ENCODE peak calls at places on chromosomes 1 and 21, in ten cellular contexts. I is heart left ventricle; R is CD4-positive, alpha-beta memory T cell; P is thyroid gland; X is breast epithelium; K is CD8-positive, alpha-beta memory T cell; O is psoas muscle; F is endothelial cell of umbilical vein; V is CD8-positive, alpha-beta T cell; Q is SJSA1. U is an unnamed sample.

GRCh38 chr1:99772809-99773208 is 6.4 kb upstream of the FRRS1 start:
- DNase-seq in I (no peak), Q (no peak), X (no peak), P (no peak), F (no peak), O (no peak), K (no peak), R (no peak), V (no peak), U (no peak)

GRCh38 chr1:35569956-35570355 is 3.2 kb upstream of the TFAP2E start:
- DNase-seq in V (no peak), I (no peak), O (no peak), Q (no peak), K (no peak), P (no peak), F (no peak), R (no peak), X (no peak), U (peak; percentile 26)

GRCh38 chr1:23100074-23100748 is 68.4 kb downstream of the LUZP1 start:
- DNase-seq in K (peak; percentile 65), V (peak; percentile 54), I (no peak), P (no peak), R (peak; percentile 54), O (no peak), Q (peak; percentile 72), X (no peak), F (peak; percentile 59), U (peak; percentile 72)

GRCh38 chr1:110956586-110956985 is 7.1 kb downstream of the LRIF1 start:
- DNase-seq in V (no peak), Q (no peak), K (no peak), F (no peak), P (no peak), R (no peak), O (no peak), I (no peak), X (no peak), U (no peak)

GRCh38 chr1:182069028-182069466 is 7.5 kb upstream of the ZNF648 start:
- DNase-seq in F (peak; percentile 26), K (no peak), I (peak; percentile 35), X (no peak), P (peak; percentile 65), V (no peak), O (peak; percentile 51), Q (no peak), R (peak; percentile 6), U (peak; percentile 65)

GRCh38 chr21:44737706-44738354 is 26.5 kb upstream of the TSPEAR start:
- DNase-seq in K (no peak), R (no peak), O (no peak), Q (no peak), P (no peak), F (no peak), V (no peak), X (no peak), I (no peak), U (no peak)

GRCh38 chr1:70140343-70140742 is 65.0 kb downstream of the LRRC40 start:
- DNase-seq in K (no peak), V (no peak), X (no peak), O (no peak), P (no peak), Q (no peak), F (no peak), I (peak; percentile 19), R (no peak), U (no peak)

GRCh38 chr1:96782861-96783260 is 61.3 kb downstream of the PTBP2 start:
- DNase-seq in R (no peak), P (no peak), I (no peak), F (no peak), X (no peak), Q (no peak), K (no peak), V (no peak), O (no peak), U (no peak)

GRCh38 chr21:43362306-43362927 is 64.5 kb downstream of the SIK1 start:
- DNase-seq in Q (no peak), F (peak; percentile 64), K (peak; percentile 91), V (peak; percentile 97), X (no peak), I (peak; percentile 90), P (peak; percentile 27), R (peak; percentile 84), O (peak; percentile 80), U (peak; percentile 56)

GRCh38 chr1:39065542-39065941 is 39.4 kb downstream of the NDUFS5 start:
- DNase-seq in O (no peak), X (no peak), K (no peak), P (no peak), F (no peak), V (no peak), R (no peak), I (no peak), Q (no peak), U (no peak)

GRCh38 chr1:96492236-96492635 is 229.3 kb upstream of the PTBP2 start:
- DNase-seq in P (no peak), R (no peak), F (no peak), K (no peak), V (no peak), O (no peak), Q (no peak), X (no peak), I (no peak), U (no peak)

GRCh38 chr1:8740034-8740449 is 77.4 kb downstream of the RERE start:
- DNase-seq in I (no peak), F (peak; percentile 68), P (no peak), R (no peak), V (no peak), O (no peak), K (no peak), X (no peak), Q (peak; percentile 75), U (peak; percentile 57)

GRCh38 chr1:185053204-185053603 is 7.8 kb downstream of the RNF2 start:
- DNase-seq in F (no peak), I (no peak), Q (no peak), K (no peak), X (no peak), O (no peak), P (no peak), V (no peak), R (no peak), U (no peak)

GRCh38 chr1:21344098-21344749 is 54.0 kb upstream of the ECE1 start:
- DNase-seq in R (no peak), K (no peak), Q (no peak), P (no peak), I (no peak), F (no peak), V (no peak), O (no peak), X (no peak), U (no peak)
- H3K36me3 ChIP-seq in R (peaks cover 4% of the 10 kb centered on the region), K (no peaks in the 10 kb centered on the region), Q (peaks cover 14% of the 10 kb centered on the region), P (no peaks in the 10 kb centered on the region), I (no peaks in the 10 kb centered on the region), F (no peaks in the 10 kb centered on the region), V (no peaks in the 10 kb centered on the region), O (no peaks in the 10 kb centered on the region), X (no peaks in the 10 kb centered on the region), U (no peaks in the 10 kb centered on the region)

GRCh38 chr1:63318255-63319068 is 3.9 kb upstream of the FOXD3 start:
- DNase-seq in K (no peak), X (no peak), P (no peak), Q (no peak), F (no peak), V (no peak), R (no peak), I (no peak), O (no peak), U (no peak)
- H3K9me3 ChIP-seq in K (no peaks in the 10 kb centered on the region), X (no peaks in the 10 kb centered on the region), P (no peaks in the 10 kb centered on the region), Q (no peaks in the 10 kb centered on the region), F (no peaks in the 10 kb centered on the region), V (peaks cover 13% of the 10 kb centered on the region), R (no peaks in the 10 kb centered on the region), I (no peaks in the 10 kb centered on the region), O (no peaks in the 10 kb centered on the region), U (no peaks in the 10 kb centered on the region)

DNA sequence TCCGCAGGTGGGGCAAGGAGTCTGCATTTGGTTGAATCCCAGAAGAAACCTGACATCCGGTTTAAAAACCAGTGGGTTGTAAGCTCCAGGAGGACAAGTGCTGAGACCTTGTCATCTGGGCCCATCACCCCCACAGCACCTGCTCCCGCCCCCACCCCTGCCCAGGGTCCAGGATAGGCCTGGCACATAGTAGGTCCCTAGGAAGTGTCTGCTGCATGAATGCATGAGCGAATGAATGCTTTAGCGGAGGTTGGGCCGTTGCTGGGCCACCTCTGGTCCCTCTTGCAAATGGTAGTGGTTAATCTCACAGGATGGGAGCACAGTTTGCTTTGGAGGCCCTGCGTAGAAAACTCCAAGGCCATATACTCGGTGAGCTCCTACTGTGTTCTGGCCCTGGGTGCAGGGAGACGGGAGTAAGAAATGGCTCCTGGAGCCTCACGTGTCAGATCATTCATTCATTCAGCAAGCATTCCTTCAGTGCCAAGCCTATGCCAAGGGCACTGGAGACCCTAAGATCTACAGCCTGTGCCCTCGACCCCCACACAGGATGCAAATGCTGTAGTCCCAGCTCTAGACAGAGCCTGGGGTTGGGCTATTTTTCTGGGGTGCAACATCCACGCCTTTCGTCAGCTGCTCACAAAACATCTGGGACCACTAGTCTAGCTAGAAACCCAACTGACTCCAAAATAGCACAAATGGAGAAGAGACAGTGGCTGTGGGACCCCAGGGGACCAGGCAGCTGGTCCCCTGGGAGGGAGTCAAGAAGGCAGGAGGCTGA is 28.9 kb downstream of the EPHA2 start:
- DNase-seq in K (no peak), I (no peak), O (no peak), Q (no peak), R (no peak), V (no peak), P (no peak), X (no peak), F (no peak), U (no peak)
- H3K36me3 ChIP-seq in K (no peaks in the 10 kb centered on the region), I (peaks cover 74% of the 10 kb centered on the region), O (no peaks in the 10 kb centered on the region), Q (peaks cover 97% of the 10 kb centered on the region), R (no peaks in the 10 kb centered on the region), V (no peaks in the 10 kb centered on the region), P (peaks cover 59% of the 10 kb centered on the region), X (no peaks in the 10 kb centered on the region), F (peaks cover 87% of the 10 kb centered on the region), U (peaks cover 85% of the 10 kb centered on the region)

DNA sequence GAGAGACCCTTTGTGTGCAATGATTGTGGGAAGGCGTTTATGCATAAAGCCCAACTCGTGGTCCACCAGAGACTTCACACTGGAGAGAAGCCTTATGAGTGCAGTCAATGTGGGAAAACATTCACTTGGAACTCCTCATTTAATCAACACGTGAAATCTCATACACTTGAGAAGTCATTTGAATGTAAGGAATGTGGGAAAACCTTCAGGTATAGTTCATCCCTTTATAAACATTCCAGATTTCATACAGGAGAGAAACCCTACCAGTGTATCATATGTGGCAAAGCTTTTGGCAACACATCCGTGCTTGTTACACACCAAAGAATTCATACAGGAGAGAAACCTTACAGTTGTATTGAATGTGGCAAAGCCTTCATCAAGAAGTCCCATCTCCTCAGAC is 15.5 kb downstream of the ZNF684 start:
- DNase-seq in O (no peak), R (no peak), K (no peak), X (no peak), P (no peak), Q (no peak), F (no peak), V (no peak), I (no peak), U (no peak)
- H3K9me3 ChIP-seq in O (peaks cover 28% of the 10 kb centered on the region), R (no peaks in the 10 kb centered on the region), K (no peaks in the 10 kb centered on the region), X (peaks cover 21% of the 10 kb centered on the region), P (no peaks in the 10 kb centered on the region), Q (peaks cover 19% of the 10 kb centered on the region), F (peaks cover 5% of the 10 kb centered on the region), V (no peaks in the 10 kb centered on the region), I (peaks cover 27% of the 10 kb centered on the region), U (peaks cover 8% of the 10 kb centered on the region)

DNA sequence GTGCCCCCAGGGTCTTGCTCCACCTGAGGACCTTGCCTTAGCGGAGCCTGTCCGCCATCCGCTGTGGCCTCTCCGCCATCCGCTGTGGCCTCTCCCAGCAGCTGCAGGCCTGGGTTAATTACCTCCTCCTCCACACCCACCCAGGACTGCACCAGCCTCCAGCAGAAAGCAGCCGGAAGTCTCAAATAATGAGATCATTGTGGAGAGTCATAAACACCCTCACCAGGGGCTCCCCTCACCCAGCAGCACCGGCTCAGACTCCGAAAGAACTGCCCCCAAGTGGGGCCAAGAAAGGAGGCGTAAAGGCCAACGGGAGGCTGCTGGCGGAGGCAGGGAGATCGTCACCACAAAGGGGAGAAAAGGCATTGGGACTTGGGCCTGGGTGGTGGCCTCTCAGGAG is 10.7 kb upstream of the GPR153 start:
- DNase-seq in V (no peak), O (no peak), Q (no peak), R (no peak), K (no peak), I (no peak), F (no peak), X (no peak), P (no peak), U (no peak)
- H3K36me3 ChIP-seq in V (no peaks in the 10 kb centered on the region), O (no peaks in the 10 kb centered on the region), Q (peaks cover 4% of the 10 kb centered on the region), R (no peaks in the 10 kb centered on the region), K (no peaks in the 10 kb centered on the region), I (no peaks in the 10 kb centered on the region), F (no peaks in the 10 kb centered on the region), X (no peaks in the 10 kb centered on the region), P (no peaks in the 10 kb centered on the region), U (peaks cover 2% of the 10 kb centered on the region)

U was measured in MG63.